ENCODE peak calls at places on chromosomes 5 and 9, in five cellular contexts. N is fibroblast of lung, X is GM23248, H is PC-3, M is K562. F is an unnamed sample.
A peak's percentile ranks its signal among the peaks of the same experiment; 100 is the strongest.

GRCh38 chr9:107215381-107215780 is 67.7 kb upstream of the RAD23B start:
- DNase-seq in H (peak; percentile 23), M (no peak), X (peak; percentile 65), N (no peak), F (no peak)

GRCh38 chr9:135214706-135215105 is 127.2 kb downstream of the OLFM1 start:
- DNase-seq in H (no peak), N (no peak), M (no peak), X (no peak), F (no peak)

GRCh38 chr9:68678430-68678829 is 26.6 kb upstream of the PIP5K1B start:
- DNase-seq in X (peak; percentile 4), N (no peak), M (peak; percentile 44), H (peak; percentile 14), F (no peak)

GRCh38 chr9:75188756-75189155 is 100.4 kb downstream of the OSTF1 start:
- DNase-seq in X (peak; percentile 29), M (no peak), H (no peak), N (no peak), F (no peak)

GRCh38 chr9:69293186-69293585 is 31.8 kb upstream of the ENTREP1 start:
- DNase-seq in X (no peak), N (no peak), H (peak; percentile 53), M (no peak), F (no peak)

GRCh38 chr5:172848419-172848818 is 14.4 kb downstream of the ERGIC1 start:
- DNase-seq in H (no peak), X (no peak), N (no peak), M (no peak), F (no peak)

GRCh38 chr5:110441035-110441434 is 285.4 kb downstream of the TMEM232 start:
- DNase-seq in M (no peak), N (peak; percentile 51), H (peak; percentile 67), X (peak; percentile 66), F (no peak)

GRCh38 chr5:143501176-143501840 is 97.8 kb upstream of the NR3C1 start:
- DNase-seq in H (no peak), N (no peak), X (peak; percentile 79), M (no peak), F (no peak)

GRCh38 chr9:101315129-101315459 is 69.7 kb downstream of the BAAT start:
- DNase-seq in H (no peak), M (no peak), X (no peak), N (no peak), F (no peak)

GRCh38 chr5:143206194-143207053 is 197.1 kb downstream of the NR3C1 start:
- DNase-seq in N (no peak), X (no peak), H (no peak), M (no peak), F (no peak)

GRCh38 chr9:34121996-34122395 is 4.5 kb downstream of the DCAF12 start:
- DNase-seq in X (no peak), M (no peak), H (no peak), N (peak; percentile 16), F (no peak)

GRCh38 chr5:149639718-149640117 is 58.4 kb downstream of the ARHGEF37 start:
- DNase-seq in N (no peak), X (no peak), M (no peak), H (no peak), F (no peak)

GRCh38 chr9:98445576-98445975 is 190.1 kb upstream of the TBC1D2 start:
- DNase-seq in M (no peak), H (no peak), N (no peak), X (no peak), F (no peak)

GRCh38 chr9:107462691-107463090 is 26.9 kb downstream of the KLF4 start:
- DNase-seq in M (no peak), N (no peak), H (peak; percentile 57), X (peak; percentile 74), F (no peak)

GRCh38 chr5:56845904-56846479 is 30.6 kb downstream of the MAP3K1 start:
- DNase-seq in X (no peak), H (peak; percentile 4), M (no peak), N (no peak), F (no peak)

GRCh38 chr5:111502976-111503375 is 9.4 kb downstream of the STARD4 start:
- DNase-seq in X (peak; percentile 13), M (no peak), H (peak; percentile 16), N (no peak), F (no peak)

GRCh38 chr9:95078516-95078915 is 239.0 kb downstream of the FANCC start:
- DNase-seq in M (no peak), H (no peak), X (no peak), N (no peak), F (no peak)

GRCh38 chr9:92432972-92433548 is 8.8 kb upstream of the OMD start:
- DNase-seq in X (no peak), N (no peak), H (no peak), M (no peak), F (no peak)

GRCh38 chr5:42858709-42859108 is 47.0 kb upstream of the SELENOP start:
- DNase-seq in X (no peak), M (no peak), H (no peak), N (no peak), F (no peak)

GRCh38 chr5:67058998-67059746 is 137.4 kb downstream of the CD180 start:
- DNase-seq in X (peak; percentile 13), N (no peak), M (no peak), H (no peak), F (no peak)

GRCh38 chr9:113151696-113152630 is 1.2 kb downstream of the SLC31A2 start:
- DNase-seq in X (peak; percentile 20), N (no peak), H (no peak), M (no peak), F (no peak)

GRCh38 chr9:74497750-74498615 is 848 bp downstream of the RORB start:
- DNase-seq in H (no peak), M (no peak), N (peak; percentile 34), X (peak; percentile 40), F (no peak)

GRCh38 chr5:151793358-151793757 is 21.6 kb downstream of the G3BP1 start:
- DNase-seq in M (no peak), X (no peak), N (no peak), H (no peak), F (no peak)

GRCh38 chr9:19999491-20000057 is 210.7 kb upstream of the SLC24A2 start:
- DNase-seq in X (peak; percentile 82), M (no peak), H (peak; percentile 93), N (peak; percentile 66), F (no peak)

GRCh38 chr9:105062222-105062850 is 134.4 kb upstream of the ABCA1 start:
- DNase-seq in M (no peak), H (no peak), N (no peak), X (no peak), F (no peak)

GRCh38 chr5:757346-757930 is 27.1 kb downstream of the ZDHHC11B start:
- DNase-seq in X (no peak), N (no peak), M (peak; percentile 11), H (no peak), F (peak; percentile 24)

GRCh38 chr5:758698-759053 is 25.9 kb downstream of the ZDHHC11B start:
- DNase-seq in X (no peak), N (no peak), H (no peak), M (no peak), F (peak; percentile 27)

GRCh38 chr5:756865-757345 is 27.6 kb downstream of the ZDHHC11B start:
- DNase-seq in X (peak; percentile 12), M (peak; percentile 12), H (no peak), N (no peak), F (peak; percentile 42)

GRCh38 chr5:759111-759741 is 25.3 kb downstream of the ZDHHC11B start:
- DNase-seq in H (peak; percentile 57), N (peak; percentile 25), X (peak; percentile 39), M (peak; percentile 15), F (peak; percentile 84)

DNA sequence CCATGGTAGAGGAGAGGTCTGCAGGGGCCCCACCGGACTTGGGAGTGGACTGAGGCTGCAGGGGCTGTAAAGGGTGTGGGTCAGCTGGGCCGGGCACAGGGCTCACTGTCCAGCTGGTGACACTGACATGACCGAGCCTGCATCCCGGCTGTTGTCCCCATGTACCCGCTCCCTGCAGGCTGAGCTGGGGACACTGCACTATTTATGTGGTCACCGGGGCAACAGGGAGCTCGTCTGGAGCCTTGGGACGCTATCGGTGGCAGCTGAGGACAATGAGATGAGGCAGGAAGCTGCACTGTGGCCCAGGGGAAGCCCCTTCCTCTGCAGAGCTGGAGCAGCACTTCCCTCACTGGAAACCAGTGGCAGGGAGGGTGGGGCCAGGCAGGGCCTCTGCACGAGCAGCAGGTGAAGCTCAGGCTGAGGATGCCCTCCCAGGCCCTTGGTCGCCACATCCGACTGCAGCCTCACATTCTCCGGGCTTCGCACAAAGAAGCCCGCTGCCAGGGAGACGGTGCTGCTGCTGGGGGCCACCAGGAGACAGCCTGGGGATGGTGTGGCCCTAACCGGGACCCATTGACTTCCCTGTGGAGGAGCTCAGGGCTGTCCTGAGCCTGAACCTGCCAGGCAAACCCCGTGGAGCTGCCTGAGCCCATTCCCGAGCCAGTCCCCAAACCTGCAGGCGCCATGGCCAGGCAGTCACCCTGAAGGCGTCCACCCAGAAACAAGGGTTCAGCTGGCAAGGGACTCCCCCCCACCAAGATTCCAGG is 26.4 kb downstream of the ZDHHC11B start:
- DNase-seq in M (peak; percentile 10), X (no peak), N (no peak), H (no peak), F (peak; percentile 44)
- H3K9ac ChIP-seq in M (no peak overlapping the region), X (no peak overlapping the region), N (no peak overlapping the region), H (peak overlapping the region; percentile 25), F (peak overlapping the region; percentile 76)

GRCh38 chr5:41808294-41808693 is 61.9 kb downstream of the OXCT1 start:
- DNase-seq in X (no peak), M (no peak), H (no peak), N (no peak), F (no peak)

DNA sequence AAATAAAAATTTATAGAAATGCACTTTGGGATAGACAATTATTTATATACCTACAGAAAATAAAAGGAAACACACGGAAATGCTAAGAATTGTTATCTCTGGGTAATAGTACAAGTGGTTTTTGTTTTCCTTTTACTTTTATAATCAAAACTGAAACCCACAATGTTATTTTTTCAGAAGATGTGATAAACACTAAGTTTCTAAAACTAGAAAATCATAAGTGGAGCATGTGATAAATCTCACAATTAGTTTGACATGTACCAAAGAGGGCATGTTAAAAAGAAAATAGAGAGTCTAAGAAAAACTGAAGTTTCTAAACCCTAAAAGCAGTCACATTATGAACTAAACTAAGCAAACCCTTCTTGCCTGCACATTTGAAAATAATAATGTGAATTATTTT is 61.1 kb downstream of the OXCT1 start:
- DNase-seq in M (no peak), H (no peak), X (no peak), N (no peak), F (no peak)
- H3K9ac ChIP-seq in M (no peak overlapping the region), H (no peak overlapping the region), X (no peak overlapping the region), N (no peak overlapping the region), F (no peak overlapping the region)

DNA sequence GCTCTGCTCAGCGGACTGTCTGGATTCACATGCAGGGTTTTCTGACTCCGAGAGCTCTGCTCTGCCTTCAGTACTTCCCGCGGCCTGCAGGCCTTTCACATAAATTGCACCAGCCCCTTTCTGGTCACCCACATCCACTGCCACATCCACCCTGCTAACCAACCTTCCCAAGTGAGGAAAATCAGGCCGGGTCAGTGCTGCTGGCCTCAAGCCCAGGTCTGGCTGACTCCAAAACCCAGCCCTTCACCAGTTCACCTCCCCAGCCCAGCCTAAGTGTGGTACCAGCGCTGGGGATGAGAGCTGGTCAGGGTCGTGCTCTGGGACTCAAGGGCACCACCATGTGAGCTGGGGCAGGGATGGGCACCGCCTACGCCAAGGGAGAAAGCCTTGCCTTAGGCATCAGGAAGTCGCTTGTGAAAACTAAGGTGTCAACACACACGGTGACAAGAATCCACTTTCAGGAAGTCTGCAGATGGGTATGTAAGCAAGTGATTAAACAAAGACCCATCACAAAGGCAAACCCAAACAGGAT is 12.3 kb downstream of the LMAN2 start:
- DNase-seq in H (no peak), M (no peak), X (no peak), N (no peak), F (no peak)
- H3K9ac ChIP-seq in H (no peak overlapping the region), M (no peak overlapping the region), X (no peak overlapping the region), N (no peak overlapping the region), F (no peak overlapping the region)

GRCh38 chr5:55276771-55277170 is 30.7 kb downstream of the DHX29 start:
- DNase-seq in M (no peak), H (peak; percentile 14), N (no peak), X (peak; percentile 75), F (no peak)

GRCh38 chr5:55278778-55279177 is 28.7 kb downstream of the DHX29 start:
- DNase-seq in X (peak; percentile 68), N (no peak), M (no peak), H (peak; percentile 1), F (no peak)
- H3K9ac ChIP-seq in X (no peak overlapping the region), N (no peak overlapping the region), M (no peak overlapping the region), H (no peak overlapping the region), F (no peak overlapping the region)

F was measured in colonic mucosa.